ENCODE peak calls at places on chromosome 12, in four cellular contexts. C is CD4-positive, CD25-positive, alpha-beta regulatory T cell; N is left cardiac atrium; F is PC-3. P is an unnamed sample.

GRCh38 chr12:49253033-49253623 is 11.8 kb upstream of the TUBA1C start:
- ATAC-seq in N (no peak), C (no peak), F (no peak), P (no peak)

GRCh38 chr12:65925626-65926025 is 101.3 kb downstream of the HMGA2 start:
- ATAC-seq in F (no peak), N (peak), C (no peak), P (no peak)

GRCh38 chr12:81229718-81230117 is 151.8 kb downstream of the ACSS3 start:
- ATAC-seq in N (no peak), C (no peak), F (no peak), P (no peak)

GRCh38 chr12:48794870-48795269 is 6.0 kb upstream of the ADCY6 start:
- ATAC-seq in C (no peak), F (peak), N (no peak), P (no peak)

GRCh38 chr12:95997911-95998510 is 1.9 kb upstream of the HAL start:
- ATAC-seq in N (no peak), C (no peak), F (peak), P (no peak)

GRCh38 chr12:124478416-124478815 is 89.0 kb downstream of the NCOR2 start:
- ATAC-seq in N (no peak), C (no peak), F (no peak), P (no peak)

GRCh38 chr12:12527820-12528296 is 34.8 kb downstream of the DUSP16 start:
- ATAC-seq in C (peak), N (no peak), F (no peak), P (no peak)

GRCh38 chr12:55938826-55939501 is 8.0 kb downstream of the DGKA start:
- ATAC-seq in F (no peak), N (no peak), C (peak), P (no peak)

GRCh38 chr12:3371018-3371417 is 120.0 kb upstream of the PRMT8 start:
- ATAC-seq in C (no peak), F (no peak), N (no peak), P (no peak)

GRCh38 chr12:6539276-6540134 is 5.2 kb downstream of the GAPDH start:
- ATAC-seq in N (no peak), C (no peak), F (peak), P (no peak)

GRCh38 chr12:3885179-3886094 is 12.2 kb upstream of the PARP11 start:
- ATAC-seq in N (no peak), F (no peak), C (no peak), P (no peak)

GRCh38 chr12:42804928-42805327 is 215.4 kb upstream of the PRICKLE1 start:
- ATAC-seq in N (no peak), F (no peak), C (no peak), P (no peak)

GRCh38 chr12:48788852-48789775 is at the start of gene ADCY6:
- ATAC-seq in N (peak), F (peak), C (no peak), P (peak)

GRCh38 chr12:9669534-9669933 is at the start of gene CLEC2D:
- ATAC-seq in C (peak), N (no peak), F (no peak), P (peak)

GRCh38 chr12:123115409-123116111 is 35.3 kb downstream of the PITPNM2 start:
- ATAC-seq in C (peak), N (peak), F (peak), P (peak)

GRCh38 chr12:19015285-19015684 is 114.2 kb upstream of the PLEKHA5 start:
- ATAC-seq in F (no peak), N (peak), C (no peak), P (no peak)

GRCh38 chr12:131806654-131807053 is 21.5 kb upstream of the MMP17 start:
- ATAC-seq in C (no peak), F (no peak), N (no peak), P (no peak)

GRCh38 chr12:58764100-58764953 is 156.0 kb downstream of the LRIG3 start:
- ATAC-seq in C (no peak), N (no peak), F (no peak), P (no peak)

GRCh38 chr12:102062419-102062806 is 622 bp upstream of the WASHC3 start:
- ATAC-seq in C (no peak), F (no peak), N (no peak), P (no peak)

GRCh38 chr12:26011099-26011498 is 52.6 kb downstream of the RASSF8 start:
- ATAC-seq in F (no peak), C (no peak), N (peak), P (no peak)

GRCh38 chr12:42104087-42104486 is 40.6 kb downstream of the GXYLT1 start:
- ATAC-seq in N (no peak), F (no peak), C (no peak), P (no peak)

GRCh38 chr12:26704684-26705475 is 128.1 kb downstream of the ITPR2 start:
- ATAC-seq in F (peak), C (no peak), N (peak), P (peak)

GRCh38 chr12:113088971-113089756 is 32.6 kb downstream of the DTX1 start:
- ATAC-seq in N (no peak), F (no peak), C (peak), P (peak)

GRCh38 chr12:32272465-32272864 is 126.9 kb upstream of the FGD4 start:
- ATAC-seq in C (no peak), N (no peak), F (no peak), P (peak)

GRCh38 chr12:18296909-18297280 is 35.6 kb downstream of the PIK3C2G start:
- ATAC-seq in N (no peak), F (no peak), C (no peak), P (no peak)

GRCh38 chr12:96170328-96170727 is 23.8 kb upstream of the ELK3 start:
- ATAC-seq in F (no peak), C (no peak), N (no peak), P (peak)

GRCh38 chr12:22255097-22255496 is 79.4 kb downstream of the ST8SIA1 start:
- ATAC-seq in F (no peak), C (no peak), N (peak), P (no peak)

GRCh38 chr12:19527876-19528275 is 88.6 kb downstream of the AEBP2 start:
- ATAC-seq in C (no peak), F (no peak), N (no peak), P (no peak)